ENCODE peak calls at places on chromosomes 11 and 22, in four cellular contexts. F, L, R and A are unnamed samples.

GRCh38 chr11:79253280-79253679 is 187.6 kb downstream of the TENM4 start:
- DNase-seq in L (no peak), F (no peak), R (no peak), A (no peak)

GRCh38 chr11:122733301-122733686 is 77.8 kb downstream of the UBASH3B start:
- DNase-seq in F (no peak), R (peak), L (no peak), A (peak)

GRCh38 chr11:77403228-77403627 is 70.7 kb downstream of the PAK1 start:
- DNase-seq in F (peak), R (no peak), L (no peak), A (no peak)

GRCh38 chr11:2558861-2559526 is 114.2 kb downstream of the KCNQ1 start:
- DNase-seq in L (no peak), F (no peak), R (no peak), A (no peak)

GRCh38 chr22:46025225-46025972 is 48.4 kb upstream of the WNT7B start:
- DNase-seq in F (no peak), R (no peak), L (no peak), A (no peak)

GRCh38 chr11:72625746-72626636 is 48.2 kb downstream of the PDE2A start:
- DNase-seq in L (peak), R (no peak), F (no peak), A (no peak)

GRCh38 chr22:35587896-35588295 is 29.2 kb downstream of the MB start:
- DNase-seq in F (no peak), L (no peak), R (no peak), A (no peak)

GRCh38 chr11:62137276-62137861 is 13.6 kb downstream of the INCENP start:
- DNase-seq in L (no peak), F (no peak), R (no peak), A (no peak)

GRCh38 chr11:3227568-3228444 is 4.4 kb downstream of the MRGPRE start:
- DNase-seq in R (no peak), L (no peak), F (no peak), A (no peak)

GRCh38 chr11:1749020-1749758 is 1.2 kb downstream of the IFITM10 start:
- DNase-seq in F (peak), R (peak), L (no peak), A (no peak)

GRCh38 chr11:36672815-36673450 is 74.9 kb upstream of the RAG2 start:
- DNase-seq in F (peak), L (no peak), R (peak), A (peak)

GRCh38 chr11:126164781-126165180 is 46.7 kb downstream of the RPUSD4 start:
- DNase-seq in L (no peak), F (no peak), R (peak), A (no peak)

GRCh38 chr11:12838463-12839120 is 164.4 kb downstream of the TEAD1 start:
- DNase-seq in R (no peak), L (no peak), F (peak), A (no peak)

GRCh38 chr22:29944339-29944738 is 61.4 kb downstream of the MTMR3 start:
- DNase-seq in R (no peak), L (no peak), F (peak), A (no peak)

GRCh38 chr22:45960477-45961386 is 16.2 kb downstream of the WNT7B start:
- DNase-seq in R (no peak), F (no peak), L (no peak), A (no peak)